ENCODE peak calls at places on chromosome 9, in six cellular contexts. X, I, Q, T, K and Y are unnamed samples.

GRCh38 chr9:128027705-128028104 is 39.4 kb downstream of the NAIF1 start:
- DNase-seq in X (no peak), I (no peak), Q (no peak), T (no peak), K (no peak), Y (no peak)

GRCh38 chr9:114161518-114161917 is 6.2 kb downstream of the COL27A1 start:
- DNase-seq in X (no peak), I (no peak), Q (no peak), T (no peak), K (no peak), Y (no peak)

GRCh38 chr9:100425758-100426157 is 1.2 kb upstream of the MSANTD3 start:
- DNase-seq in X (no peak), I (no peak), Q (no peak), T (no peak), K (no peak), Y (no peak)

GRCh38 chr9:20297646-20298084 is 324.6 kb downstream of the MLLT3 start:
- DNase-seq in X (no peak), I (no peak), Q (no peak), T (no peak), K (no peak), Y (no peak)

GRCh38 chr9:125586173-125586512 is 120.9 kb downstream of the MAPKAP1 start:
- DNase-seq in X (no peak), I (no peak), Q (no peak), T (no peak), K (no peak), Y (peak; percentile 93)

GRCh38 chr9:13806731-13807130 is 507.2 kb downstream of the NFIB start:
- DNase-seq in X (no peak), I (no peak), Q (no peak), T (no peak), K (no peak), Y (no peak)

GRCh38 chr9:84456526-84456925 is 116.0 kb upstream of the SLC28A3 start:
- DNase-seq in X (no peak), I (no peak), Q (no peak), T (no peak), K (no peak), Y (no peak)

GRCh38 chr9:115262477-115262876 is 144.5 kb upstream of the TNC start:
- DNase-seq in X (peak; percentile 82), I (no peak), Q (no peak), T (no peak), K (no peak), Y (peak; percentile 29)

GRCh38 chr9:70255521-70255920 is 3.3 kb upstream of the SMC5 start:
- DNase-seq in X (no peak), I (no peak), Q (no peak), T (no peak), K (no peak), Y (no peak)

GRCh38 chr9:78035369-78035993 is 3.9 kb upstream of the GNAQ start:
- DNase-seq in X (peak; percentile 46), I (no peak), Q (peak; percentile 57), T (peak; percentile 42), K (peak; percentile 35), Y (peak; percentile 90)

GRCh38 chr9:115364991-115365390 is 247.0 kb upstream of the TNC start:
- DNase-seq in X (no peak), I (no peak), Q (no peak), T (no peak), K (no peak), Y (no peak)